ENCODE peak calls at places on chromosomes 2 and 18, in four cellular contexts. V is ovary, W is adrenal gland, F is NB4. J is an unnamed sample.

GRCh38 chr2:147937744-147938349 is 82.7 kb downstream of the ORC4 start:
- DNase-seq in V (no peak), W (no peak), F (peak), J (no peak)

GRCh38 chr2:81523344-81523743 is 1218.8 kb upstream of the LRRTM1 start:
- DNase-seq in V (no peak), W (no peak), F (no peak), J (no peak)

GRCh38 chr2:45857848-45858520 is 206.5 kb downstream of the PRKCE start:
- DNase-seq in V (no peak), W (no peak), F (no peak), J (no peak)

GRCh38 chr18:13629841-13630747 is 96.3 kb downstream of the FAM210A start:
- DNase-seq in V (peak), W (peak), F (peak), J (peak)

GRCh38 chr2:227472265-227473018 is 486 bp downstream of the AGFG1 start:
- DNase-seq in V (peak), W (peak), F (peak), J (no peak)

GRCh38 chr2:46245869-46246268 is 51.3 kb upstream of the EPAS1 start:
- DNase-seq in V (no peak), W (no peak), F (no peak), J (no peak)

GRCh38 chr2:162768646-162769045 is 69.9 kb downstream of the KCNH7 start:
- DNase-seq in V (no peak), W (no peak), F (no peak), J (no peak)

GRCh38 chr2:107932986-107933385 is 53.3 kb upstream of the SLC5A7 start:
- DNase-seq in V (no peak), W (no peak), F (peak), J (no peak)

GRCh38 chr2:207935991-207936370 is 89.3 kb downstream of the PLEKHM3 start:
- DNase-seq in V (no peak), W (no peak), F (no peak), J (no peak)

DNA sequence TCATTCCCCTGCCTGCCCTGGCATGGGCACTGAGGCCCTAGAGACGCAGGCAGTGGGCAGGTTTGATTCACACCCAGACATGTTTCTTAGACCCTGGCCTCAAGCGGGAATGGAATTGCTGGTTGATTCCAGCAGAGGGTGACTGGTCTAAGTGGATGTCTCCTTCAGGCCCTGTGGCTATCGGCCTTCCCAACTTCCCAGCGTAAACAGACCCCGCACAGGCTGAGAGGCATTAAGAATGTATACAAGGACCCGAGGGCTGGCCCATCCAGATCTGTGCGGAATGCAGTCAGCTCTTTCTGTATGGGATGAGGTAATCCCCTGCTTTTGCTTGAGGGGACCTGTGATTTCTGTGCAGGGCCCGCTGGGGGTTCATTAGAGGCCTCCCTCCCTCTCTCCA is 6.4 kb downstream of the ACKR3 start:
- DNase-seq in V (no peak), W (no peak), F (no peak), J (peak)
- TF ChIP-seq CTCF in V (no peak), W (no peak), F (no peak), J (no peak)

DNA sequence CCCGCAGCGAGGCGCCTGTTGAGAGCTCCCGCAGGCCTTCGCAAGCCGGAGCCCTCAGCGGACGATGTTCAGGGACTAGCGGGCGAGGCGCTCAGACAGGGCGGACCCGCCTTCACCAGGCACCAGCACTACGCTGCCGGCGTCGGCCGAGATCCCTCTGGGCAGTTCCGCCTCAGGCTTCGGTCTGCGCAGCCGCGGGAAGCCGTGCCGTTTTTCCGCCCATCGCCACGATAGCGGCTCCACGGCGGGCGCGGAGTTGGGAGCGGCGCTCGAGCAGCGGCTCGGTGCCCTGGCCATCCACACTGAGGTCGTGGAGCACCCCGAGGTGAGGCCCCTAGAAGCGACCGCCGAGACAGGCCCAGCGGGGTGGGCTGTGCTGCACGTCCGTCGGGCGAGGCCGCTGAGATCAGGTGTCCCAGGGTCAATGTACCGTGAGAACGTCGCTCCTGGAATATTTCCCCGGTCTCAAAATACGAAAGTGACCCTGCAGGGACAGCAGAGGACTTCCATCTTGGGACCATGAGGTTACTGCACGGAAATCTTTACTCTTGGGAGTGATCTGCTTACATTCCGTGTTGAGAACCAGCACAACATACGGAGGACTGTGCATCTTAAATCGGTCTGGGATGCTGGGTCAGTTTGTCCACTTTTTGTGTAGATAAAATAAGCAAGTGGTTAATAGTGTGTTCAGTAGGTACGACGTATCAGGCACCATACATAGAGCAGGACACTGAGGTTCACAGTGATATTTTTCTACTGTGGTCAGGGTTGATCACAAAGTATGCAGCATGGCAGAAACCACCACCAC is 13.3 kb upstream of the MTIF2 start:
- DNase-seq in V (peak), W (peak), F (peak), J (peak)
- H3K4me3 ChIP-seq in V (peak), W (peak), F (peak), J (peak)

GRCh38 chr18:78246588-78246987 is 733.0 kb upstream of the SALL3 start:
- DNase-seq in V (no peak), W (no peak), F (no peak), J (no peak)
- TF ChIP-seq POLR2A in V (no peak), W (no peak), F (no peak), J (no peak)

GRCh38 chr2:240375024-240375645 is 60.3 kb upstream of the GPC1 start:
- DNase-seq in V (no peak), W (no peak), F (no peak), J (no peak)

GRCh38 chr2:240379089-240379636 is 56.3 kb upstream of the GPC1 start:
- DNase-seq in V (no peak), W (no peak), F (no peak), J (no peak)

GRCh38 chr2:240374085-240374907 is 61.2 kb upstream of the GPC1 start:
- DNase-seq in V (peak), W (peak), F (no peak), J (no peak)

GRCh38 chr2:240377366-240377765 is 58.1 kb upstream of the GPC1 start:
- DNase-seq in V (no peak), W (no peak), F (no peak), J (no peak)

GRCh38 chr2:240376739-240377138 is 58.7 kb upstream of the GPC1 start:
- DNase-seq in V (no peak), W (no peak), F (no peak), J (no peak)
- TF ChIP-seq CTCF in V (no peak), W (no peak), F (no peak), J (no peak)

DNA sequence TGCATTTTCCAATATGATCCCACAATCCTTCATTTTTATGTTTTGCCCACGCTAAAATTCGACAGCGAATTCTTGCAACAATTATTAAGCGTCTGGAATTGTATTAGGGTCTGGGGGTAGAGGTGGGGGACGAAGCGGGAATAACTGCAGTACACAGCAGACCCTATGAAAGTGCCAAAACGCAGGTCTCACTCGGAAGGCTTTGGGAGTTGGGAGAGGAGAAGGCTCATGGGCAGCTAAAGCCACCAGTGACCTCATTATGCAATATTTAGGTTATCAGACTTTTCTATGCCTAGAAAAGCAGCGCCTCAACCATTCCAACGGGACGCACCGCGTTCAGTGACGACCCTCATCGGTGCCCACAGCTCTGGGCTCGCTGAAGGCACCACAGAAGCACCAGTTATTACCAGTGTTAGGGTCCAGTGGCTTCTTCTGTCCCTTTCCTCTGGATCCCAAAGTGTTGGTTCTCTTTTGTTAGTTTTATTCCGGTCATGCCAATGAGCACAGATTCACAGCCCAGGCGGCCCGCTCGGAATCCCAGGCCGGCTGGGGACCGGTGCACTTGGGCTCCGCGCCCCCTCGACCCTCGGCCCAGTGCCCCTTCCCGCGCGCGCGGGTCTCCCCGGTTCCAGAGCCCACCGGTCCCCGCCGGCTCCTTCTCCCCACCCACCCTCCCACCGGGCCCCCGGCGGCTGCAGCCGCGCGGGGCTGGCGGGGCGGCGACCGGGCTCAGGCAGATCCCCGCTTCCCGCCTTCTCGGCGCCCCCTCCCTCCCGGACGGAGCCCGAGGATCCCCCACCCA is 738 bp upstream of the MAPK4 start:
- DNase-seq in V (no peak), W (no peak), F (no peak), J (no peak)
- H3K4me3 ChIP-seq in V (peak), W (peak), F (no peak), J (no peak)

GRCh38 chr2:215606219-215606618 is 170.4 kb upstream of the FN1 start:
- DNase-seq in V (no peak), W (no peak), F (no peak), J (no peak)

GRCh38 chr2:215604631-215605030 is 168.8 kb upstream of the FN1 start:
- DNase-seq in V (no peak), W (no peak), F (no peak), J (no peak)

GRCh38 chr2:215603440-215603839 is 167.6 kb upstream of the FN1 start:
- DNase-seq in V (no peak), W (no peak), F (no peak), J (no peak)

GRCh38 chr2:215607790-215608189 is 171.9 kb upstream of the FN1 start:
- DNase-seq in V (no peak), W (no peak), F (no peak), J (no peak)

DNA sequence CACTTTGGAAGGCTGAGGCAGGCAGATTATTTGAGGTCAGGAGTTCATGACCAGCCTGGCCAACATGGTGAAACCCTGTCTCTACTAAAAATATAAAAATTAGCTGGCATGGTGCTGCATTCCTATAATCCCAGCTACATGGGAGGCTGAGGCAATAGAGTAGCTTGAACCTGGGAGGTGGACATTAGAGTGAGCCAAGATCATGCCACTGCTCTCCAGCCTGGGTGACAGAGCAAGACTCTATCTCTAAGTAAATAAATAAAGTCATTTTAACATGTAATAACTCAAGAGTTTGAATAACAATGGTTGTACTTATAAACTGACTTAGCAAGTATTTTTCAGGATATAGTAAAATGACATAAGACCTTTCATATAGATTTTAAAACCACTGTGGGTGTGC is 169.3 kb upstream of the FN1 start:
- DNase-seq in V (no peak), W (no peak), F (no peak), J (no peak)
- TF ChIP-seq POLR2A in V (no peak), W (no peak), F (no peak), J (no peak)

GRCh38 chr2:109208951-109209335 is 79.9 kb downstream of the SH3RF3 start:
- DNase-seq in V (no peak), W (peak), F (no peak), J (no peak)

GRCh38 chr2:109207201-109207600 is 78.2 kb downstream of the SH3RF3 start:
- DNase-seq in V (no peak), W (no peak), F (no peak), J (no peak)

GRCh38 chr2:109209941-109210340 is 80.9 kb downstream of the SH3RF3 start:
- DNase-seq in V (no peak), W (peak), F (no peak), J (no peak)

GRCh38 chr2:109209412-109209811 is 80.4 kb downstream of the SH3RF3 start:
- DNase-seq in V (no peak), W (peak), F (no peak), J (no peak)

GRCh38 chr2:109208071-109208950 is 79.3 kb downstream of the SH3RF3 start:
- DNase-seq in V (no peak), W (peak), F (no peak), J (no peak)
- TF ChIP-seq CTCF in V (no peak), W (no peak), F (peak), J (no peak)

GRCh38 chr2:197496695-197497094 is 2.9 kb downstream of the HSPD1 start:
- DNase-seq in V (no peak), W (no peak), F (no peak), J (no peak)
- H3K4me3 ChIP-seq in V (no peak), W (no peak), F (peak), J (no peak)

GRCh38 chr2:98087447-98088065 is 589 bp downstream of the VWA3B start:
- DNase-seq in V (no peak), W (no peak), F (no peak), J (no peak)

GRCh38 chr2:98085649-98086048 is 1.3 kb upstream of the VWA3B start:
- DNase-seq in V (no peak), W (no peak), F (no peak), J (no peak)

GRCh38 chr2:98084869-98085238 is 2.1 kb upstream of the VWA3B start:
- DNase-seq in V (no peak), W (no peak), F (no peak), J (no peak)

GRCh38 chr2:98088261-98088660 is 1.3 kb downstream of the VWA3B start:
- DNase-seq in V (no peak), W (peak), F (peak), J (no peak)

GRCh38 chr2:98086491-98087446 is at the start of gene VWA3B:
- DNase-seq in V (peak), W (peak), F (peak), J (peak)
- TF ChIP-seq POLR2A in V (no peak), W (no peak), F (no peak), J (no peak)

J was measured in lower leg skin.